ENCODE peak calls at places on chromosomes 5 and 9, in eight cellular contexts. W is cardiac fibroblast; V is Right ventricle myocardium inferior; G is natural killer cell treated with Interleukin-12 subunit alpha and Interleukin-12 subunit beta and Interleukin-15 and Interleukin-18, amount 100 ng/mL, for 72 hours; Q is adrenal gland; O is KBM-7; Y is neural crest cell; U is H9. P is an unnamed sample.

GRCh38 chr5:103243665-103244064 is 14.9 kb upstream of the MACIR start:
- DNase-seq in Q (no peak), W (peak; percentile 40), V (no peak), U (no peak), O (no peak), G (no peak), Y (no peak), P (no peak)

GRCh38 chr9:129333613-129333960 is 155.5 kb upstream of the IER5L start:
- DNase-seq in V (no peak), W (peak; percentile 62), Y (no peak), U (peak; percentile 88), G (no peak), O (no peak), Q (peak; percentile 56), P (no peak)

GRCh38 chr5:10665799-10666198 is 95.2 kb downstream of the DAP start:
- DNase-seq in U (no peak), W (no peak), Q (no peak), V (no peak), G (no peak), Y (no peak), O (no peak), P (no peak)

GRCh38 chr5:31047621-31048020 is 145.9 kb upstream of the CDH6 start:
- DNase-seq in U (no peak), W (peak; percentile 15), Q (no peak), V (no peak), O (no peak), Y (no peak), G (no peak), P (no peak)

GRCh38 chr9:129197978-129198736 is 20.1 kb upstream of the IER5L start:
- DNase-seq in W (peak; percentile 86), Y (no peak), U (no peak), V (peak; percentile 72), Q (peak; percentile 47), G (no peak), O (peak; percentile 59), P (peak; percentile 78)

GRCh38 chr9:131587331-131587730 is 42.0 kb downstream of the PRRT1B start:
- DNase-seq in W (no peak), U (no peak), O (no peak), V (no peak), Q (no peak), Y (no peak), G (no peak), P (no peak)

GRCh38 chr9:113993838-113994540 is 84.1 kb downstream of the AMBP start:
- DNase-seq in W (peak; percentile 74), Y (no peak), V (peak; percentile 86), Q (peak; percentile 95), G (peak; percentile 13), O (no peak), U (no peak), P (peak; percentile 95)

GRCh38 chr5:14373685-14374084 is 207.9 kb upstream of the OTULINL start:
- DNase-seq in V (no peak), W (no peak), O (no peak), Y (no peak), Q (no peak), G (no peak), U (no peak), P (no peak)

GRCh38 chr9:33151007-33151557 is 16.1 kb downstream of the B4GALT1 start:
- DNase-seq in G (no peak), U (no peak), Y (no peak), W (peak; percentile 97), Q (peak; percentile 62), O (no peak), V (no peak), P (peak; percentile 86)

GRCh38 chr5:178150977-178151734 is 2.5 kb downstream of the NHP2 start:
- DNase-seq in G (no peak), U (no peak), W (no peak), Y (no peak), Q (peak; percentile 61), O (no peak), V (no peak), P (no peak)

GRCh38 chr9:76572205-76572550 is 113.2 kb downstream of the GCNT1 start:
- DNase-seq in Q (no peak), U (no peak), G (no peak), Y (no peak), V (no peak), W (peak; percentile 18), O (no peak), P (no peak)

GRCh38 chr5:132775439-132776076 is 1.5 kb downstream of the SEPTIN8 start:
- DNase-seq in G (no peak), U (no peak), O (no peak), V (no peak), Q (no peak), Y (no peak), W (peak; percentile 14), P (no peak)

GRCh38 chr9:96344458-96345180 is 38.9 kb downstream of the SLC35D2 start:
- DNase-seq in Q (peak; percentile 90), U (peak; percentile 86), G (no peak), O (no peak), W (peak; percentile 96), Y (peak; percentile 26), V (no peak), P (peak; percentile 83)

GRCh38 chr5:56211298-56211865 is 21.7 kb downstream of the ANKRD55 start:
- DNase-seq in O (no peak), G (no peak), Q (peak; percentile 77), Y (no peak), U (no peak), V (no peak), W (peak; percentile 96), P (peak; percentile 86)

GRCh38 chr5:14830210-14831005 is 41.2 kb downstream of the ANKH start:
- DNase-seq in V (no peak), W (peak; percentile 59), O (no peak), G (no peak), Q (no peak), Y (no peak), U (no peak), P (peak; percentile 32)

GRCh38 chr9:4021621-4022213 is 278.2 kb downstream of the GLIS3 start:
- DNase-seq in G (no peak), Q (no peak), Y (no peak), O (no peak), V (no peak), U (no peak), W (no peak), P (no peak)

GRCh38 chr5:55062039-55062779 is 38.2 kb downstream of the GZMK start:
- DNase-seq in U (no peak), Y (no peak), Q (no peak), W (no peak), G (peak; percentile 89), V (no peak), O (no peak), P (no peak)